ENCODE peak calls at places on chromosomes 13 and 19, in six cellular contexts. W is stimulated activated CD4-positive, alpha-beta T cell treated with anti-CD3 and anti-CD28 coated beads, Interleukin-12 subunit alpha, Interleukin-12 subunit beta, amount 100 ng/mL, for 4 hours; C is nephron progenitor cell; F is iris pigment epithelial cell; M is NCI-H2081; U is ELR. N is an unnamed sample.

GRCh38 chr13:48994731-48995130 is 19.0 kb downstream of the FNDC3A start:
- DNase-seq in W (no peak), C (no peak), F (peak), M (no peak), U (peak), N (no peak)

GRCh38 chr13:47707414-47707813 is 293.7 kb downstream of the SUCLA2 start:
- DNase-seq in W (no peak), C (no peak), F (no peak), M (no peak), U (no peak), N (no peak)

GRCh38 chr13:52599853-52600603 is 42.2 kb upstream of the HNRNPA1L2 start:
- DNase-seq in W (no peak), C (peak), F (peak), M (no peak), U (peak), N (peak)

GRCh38 chr19:36605839-36606478 is 846 bp downstream of the ZNF382 start:
- DNase-seq in W (no peak), C (no peak), F (peak), M (no peak), U (no peak), N (no peak)

GRCh38 chr13:76129305-76130040 is 493.3 kb downstream of the LMO7 start:
- DNase-seq in W (no peak), C (no peak), F (no peak), M (no peak), U (no peak), N (no peak)

GRCh38 chr13:113997845-113998751 is 24.2 kb upstream of the C13orf46 start:
- DNase-seq in W (no peak), C (no peak), F (peak), M (no peak), U (peak), N (no peak)

GRCh38 chr19:39412867-39413268 is 399 bp downstream of the PLEKHG2 start:
- DNase-seq in W (no peak), C (no peak), F (no peak), M (no peak), U (no peak), N (no peak)

GRCh38 chr19:53892981-53893325 is 11.0 kb downstream of the PRKCG start:
- DNase-seq in W (no peak), C (peak), F (no peak), M (no peak), U (peak), N (no peak)

GRCh38 chr19:37594064-37594981 is at the start of the genes ZNF540 and ZNF571:
- DNase-seq in W (peak), C (peak), F (peak), M (peak), U (peak), N (peak)

GRCh38 chr19:17889609-17890214 is 18.0 kb downstream of the SLC5A5 start:
- DNase-seq in W (no peak), C (peak), F (peak), M (no peak), U (peak), N (no peak)

GRCh38 chr13:52800856-52801255 is 47.6 kb downstream of the PCDH8 start:
- DNase-seq in W (no peak), C (no peak), F (no peak), M (no peak), U (no peak), N (no peak)

GRCh38 chr19:29974701-29975100 is 32.7 kb downstream of the URI1 start:
- DNase-seq in W (no peak), C (no peak), F (no peak), M (no peak), U (no peak), N (no peak)

GRCh38 chr13:22933571-22934181 is 247.1 kb upstream of the SGCG start:
- DNase-seq in W (no peak), C (no peak), F (no peak), M (no peak), U (no peak), N (no peak)

GRCh38 chr19:55189424-55189823 is 9.3 kb upstream of the SYT5 start:
- DNase-seq in W (no peak), C (no peak), F (peak), M (no peak), U (peak), N (no peak)

GRCh38 chr19:44212865-44213346 is 574 bp downstream of the ZNF227 start:
- DNase-seq in W (no peak), C (no peak), F (peak), M (no peak), U (peak), N (no peak)

GRCh38 chr19:12137541-12137940 is 2.6 kb downstream of the ZNF20 start:
- DNase-seq in W (no peak), C (no peak), F (no peak), M (no peak), U (no peak), N (peak)

GRCh38 chr13:99863789-99864626 is 107.6 kb downstream of the ZIC5 start:
- DNase-seq in W (no peak), C (no peak), F (no peak), M (no peak), U (no peak), N (no peak)

GRCh38 chr19:29674374-29675119 is 9.3 kb downstream of the PLEKHF1 start:
- DNase-seq in W (no peak), C (no peak), F (no peak), M (no peak), U (no peak), N (no peak)

GRCh38 chr13:19767966-19768365 is 14.8 kb downstream of the PSPC1 start:
- DNase-seq in W (no peak), C (no peak), F (no peak), M (no peak), U (no peak), N (no peak)

GRCh38 chr19:4057913-4058695 is 8.6 kb downstream of the ZBTB7A start:
- DNase-seq in W (peak), C (no peak), F (peak), M (no peak), U (peak), N (no peak)

GRCh38 chr13:20131057-20131832 is 29.6 kb downstream of the GJA3 start:
- DNase-seq in W (no peak), C (no peak), F (no peak), M (no peak), U (no peak), N (no peak)

GRCh38 chr13:110023729-110024645 is 237.6 kb upstream of the IRS2 start:
- DNase-seq in W (no peak), C (no peak), F (peak), M (peak), U (no peak), N (no peak)

GRCh38 chr19:38977445-38978314 is 2.1 kb upstream of the FBXO17 start:
- DNase-seq in W (peak), C (no peak), F (peak), M (no peak), U (peak), N (no peak)

GRCh38 chr19:10036601-10037071 is 23.4 kb downstream of the RDH8 start:
- DNase-seq in W (no peak), C (no peak), F (no peak), M (no peak), U (no peak), N (no peak)

GRCh38 chr19:15321739-15322138 is 10.6 kb downstream of the BRD4 start:
- DNase-seq in W (no peak), C (no peak), F (no peak), M (no peak), U (no peak), N (no peak)

GRCh38 chr13:51895906-51896888 is 34.4 kb downstream of the CCDC70 start:
- DNase-seq in W (peak), C (peak), F (peak), M (peak), U (peak), N (peak)

GRCh38 chr13:26821766-26822165 is 61.2 kb upstream of the GPR12 start:
- DNase-seq in W (no peak), C (no peak), F (no peak), M (no peak), U (no peak), N (no peak)

GRCh38 chr13:66926851-66927524 is 303.1 kb downstream of the PCDH9 start:
- DNase-seq in W (no peak), C (no peak), F (peak), M (no peak), U (peak), N (no peak)

GRCh38 chr19:13765395-13766094 is 1.2 kb downstream of the MRI1 start:
- DNase-seq in W (no peak), C (no peak), F (no peak), M (no peak), U (peak), N (no peak)

GRCh38 chr19:54133312-54133956 is 4.1 kb upstream of the CNOT3 start:
- DNase-seq in W (no peak), C (peak), F (no peak), M (peak), U (peak), N (no peak)

GRCh38 chr13:29607465-29607864 is 12.0 kb upstream of the SLC7A1 start:
- DNase-seq in W (no peak), C (no peak), F (no peak), M (no peak), U (peak), N (no peak)

GRCh38 chr19:43779820-43780219 is 953 bp downstream of the KCNN4 start:
- DNase-seq in W (no peak), C (no peak), F (no peak), M (no peak), U (no peak), N (no peak)

GRCh38 chr19:16288544-16288943 is 36.1 kb upstream of the KLF2 start:
- DNase-seq in W (no peak), C (no peak), F (peak), M (no peak), U (peak), N (no peak)

GRCh38 chr13:31048521-31048920 is 113.2 kb downstream of the HSPH1 start:
- DNase-seq in W (no peak), C (no peak), F (no peak), M (no peak), U (peak), N (no peak)